ENCODE peak calls at places on chromosomes 6 and 20, in six cellular contexts. L is activated T-helper 2 cell treated with anti-CD3 and anti-CD28 coated beads, Interferon-gamma antibody, Interleukin-2, Interleukin-4, amounts not matched to agents 10 μg/mL and 5 μg/mL and 100 μg/mL, durations not matched to agents 14 hours and 24 hours and 36 hours; G is left lung; S is SHP77 treated with DMSO at 0.1 percent for 48 hours; M is AG09309; K is RPMI8226. V is an unnamed sample.

GRCh38 chr6:99013145-99013544 is 65.4 kb upstream of the FBXL4 start:
- DNase-seq in M (peak; percentile 45), L (no peak), G (no peak), S (no peak), K (no peak), V (peak; percentile 34)

GRCh38 chr6:153013438-153013837 is 10.9 kb upstream of the MTRF1L start:
- DNase-seq in L (no peak), M (no peak), G (no peak), S (no peak), K (no peak), V (no peak)

GRCh38 chr20:63100926-63101699 is 94.3 kb upstream of the BHLHE23 start:
- DNase-seq in S (no peak), L (no peak), M (no peak), K (no peak), G (peak; percentile 27), V (no peak)

GRCh38 chr20:9235518-9235917 is 166.6 kb downstream of the PLCB4 start:
- DNase-seq in M (peak; percentile 79), S (no peak), K (no peak), L (no peak), G (no peak), V (no peak)

GRCh38 chr6:104952911-104953409 is 3.9 kb upstream of the LIN28B start:
- DNase-seq in M (no peak), L (no peak), G (no peak), K (no peak), S (no peak), V (peak; percentile 9)

GRCh38 chr6:113530769-113531168 is 326.4 kb upstream of the MARCKS start:
- DNase-seq in M (peak; percentile 59), L (no peak), G (no peak), S (no peak), K (no peak), V (peak; percentile 6)

GRCh38 chr6:1940381-1940780 is 305.0 kb downstream of the GMDS start:
- DNase-seq in L (no peak), K (no peak), S (no peak), M (no peak), G (no peak), V (no peak)

GRCh38 chr6:150866147-150867073 is 908 bp downstream of the MTHFD1L start:
- DNase-seq in L (peak; percentile 80), S (peak; percentile 20), M (peak; percentile 55), K (peak; percentile 90), G (peak; percentile 91), V (peak; percentile 95)

GRCh38 chr6:101668496-101668895 is 275.0 kb downstream of the GRIK2 start:
- DNase-seq in G (no peak), M (no peak), K (no peak), L (no peak), S (peak; percentile 53), V (no peak)

GRCh38 chr20:46666818-46667515 is 15.7 kb upstream of the SLC13A3 start:
- DNase-seq in K (no peak), L (no peak), G (no peak), S (no peak), M (no peak), V (no peak)

GRCh38 chr6:42050897-42051653 is 751 bp downstream of the TAF8 start:
- DNase-seq in K (no peak), G (no peak), L (no peak), M (no peak), S (no peak), V (no peak)

GRCh38 chr6:31378062-31378720 is 21.2 kb upstream of the HLA-B start:
- DNase-seq in K (no peak), M (no peak), S (no peak), G (no peak), L (no peak), V (peak; percentile 43)

GRCh38 chr6:142155895-142156757 is 9.1 kb downstream of the VTA1 start:
- DNase-seq in L (no peak), K (no peak), G (no peak), S (no peak), M (no peak), V (peak; percentile 41)

GRCh38 chr6:144013486-144013909 is 5.4 kb upstream of the PLAGL1 start:
- DNase-seq in S (no peak), G (peak; percentile 73), K (peak; percentile 61), L (peak; percentile 32), M (peak; percentile 41), V (peak; percentile 90)

GRCh38 chr6:137928286-137928685 is 61.2 kb downstream of the TNFAIP3 start:
- DNase-seq in S (no peak), K (peak; percentile 74), G (peak; percentile 61), M (no peak), L (no peak), V (no peak)

GRCh38 chr6:32167154-32167760 is 2.9 kb downstream of the EGFL8 start:
- DNase-seq in K (no peak), L (no peak), S (no peak), M (no peak), G (no peak), V (no peak)

GRCh38 chr20:24811020-24811419 is 138.0 kb upstream of the CST7 start:
- DNase-seq in K (no peak), M (no peak), L (no peak), S (no peak), G (no peak), V (no peak)

GRCh38 chr6:52231411-52232127 is 12.7 kb downstream of the IL17F start:
- DNase-seq in M (no peak), L (no peak), K (no peak), G (no peak), S (no peak), V (no peak)

GRCh38 chr6:129370268-129370916 is 339.6 kb downstream of the ARHGAP18 start:
- DNase-seq in L (peak; percentile 11), S (no peak), G (no peak), M (peak; percentile 14), K (peak; percentile 39), V (peak; percentile 53)